ENCODE peak calls at places on chromosomes 12 and 14, in eight cellular contexts. Q is stimulated activated CD8-positive, alpha-beta memory T cell treated with anti-CD3 and anti-CD28 coated beads, Interleukin-4, amount 100 ng/mL, for 1 hour; V is right lobe of liver; F is midbrain; D is GM10248; K is AG20443; M is T-helper 2 cell; P is cardiac septum. T is an unnamed sample.
A peak's percentile ranks its signal among the peaks of the same experiment; 100 is the strongest.

GRCh38 chr12:3490848-3491382 is at the start of gene PRMT8:
- DNase-seq in Q (no peak), V (no peak), F (no peak), D (no peak), K (peak; percentile 43), M (no peak), P (peak; percentile 71), T (no peak)

GRCh38 chr12:47801170-47801903 is 18.4 kb downstream of the HDAC7 start:
- DNase-seq in Q (no peak), V (no peak), F (no peak), D (no peak), K (peak; percentile 38), M (no peak), P (no peak), T (no peak)

GRCh38 chr14:96086574-96087077 is 47.5 kb downstream of the C14orf132 start:
- DNase-seq in Q (no peak), V (peak; percentile 36), F (no peak), D (no peak), K (peak; percentile 59), M (no peak), P (no peak), T (no peak)

GRCh38 chr12:58711968-58712367 is 208.3 kb downstream of the LRIG3 start:
- DNase-seq in Q (no peak), V (no peak), F (no peak), D (no peak), K (peak; percentile 51), M (no peak), P (no peak), T (no peak)

GRCh38 chr12:1852076-1852475 is 31.7 kb downstream of the LRTM2 start:
- DNase-seq in Q (no peak), V (no peak), F (no peak), D (no peak), K (no peak), M (no peak), P (no peak), T (no peak)

GRCh38 chr12:6606331-6607131 is 648 bp downstream of the CHD4 start:
- DNase-seq in Q (no peak), V (peak; percentile 78), F (peak; percentile 67), D (peak; percentile 68), K (peak; percentile 63), M (peak; percentile 56), P (peak; percentile 84), T (no peak)

GRCh38 chr12:57141249-57141648 is 6.2 kb downstream of the LRP1-AS start:
- DNase-seq in Q (no peak), V (no peak), F (no peak), D (no peak), K (no peak), M (no peak), P (no peak), T (no peak)

GRCh38 chr12:42846782-42847181 is 257.2 kb upstream of the PRICKLE1 start:
- DNase-seq in Q (no peak), V (no peak), F (no peak), D (no peak), K (peak; percentile 13), M (no peak), P (no peak), T (no peak)

GRCh38 chr12:91732086-91732485 is 413.6 kb downstream of the BTG1 start:
- DNase-seq in Q (no peak), V (no peak), F (no peak), D (no peak), K (no peak), M (no peak), P (no peak), T (no peak)

GRCh38 chr14:31208546-31209424 is 1.2 kb upstream of the HECTD1 start:
- DNase-seq in Q (no peak), V (no peak), F (no peak), D (no peak), K (no peak), M (no peak), P (no peak), T (no peak)

GRCh38 chr12:76042147-76042546 is 10.6 kb upstream of the PHLDA1 start:
- DNase-seq in Q (no peak), V (no peak), F (no peak), D (no peak), K (no peak), M (no peak), P (no peak), T (no peak)

GRCh38 chr12:104478396-104479140 is 21.8 kb downstream of the CHST11 start:
- DNase-seq in Q (no peak), V (no peak), F (peak; percentile 38), D (peak; percentile 64), K (no peak), M (peak; percentile 64), P (no peak), T (no peak)

GRCh38 chr12:4372653-4373052 is 6.9 kb downstream of the FGF23 start:
- DNase-seq in Q (no peak), V (no peak), F (no peak), D (no peak), K (no peak), M (no peak), P (no peak), T (no peak)

GRCh38 chr12:103558879-103559278 is 28.2 kb upstream of the STAB2 start:
- DNase-seq in Q (no peak), V (no peak), F (no peak), D (no peak), K (no peak), M (no peak), P (no peak), T (no peak)

GRCh38 chr12:18643673-18644072 is 94.1 kb downstream of the PLCZ1 start:
- DNase-seq in Q (no peak), V (no peak), F (no peak), D (no peak), K (no peak), M (no peak), P (no peak), T (no peak)

GRCh38 chr14:88825078-88825458 is 617 bp downstream of the TTC8 start:
- DNase-seq in Q (no peak), V (no peak), F (no peak), D (no peak), K (peak; percentile 16), M (no peak), P (no peak), T (no peak)

GRCh38 chr12:23055004-23055403 is 430.0 kb downstream of the ETNK1 start:
- DNase-seq in Q (no peak), V (peak; percentile 52), F (no peak), D (no peak), K (no peak), M (no peak), P (no peak), T (no peak)

GRCh38 chr12:2856051-2856450 is 788 bp downstream of the TEX52 start:
- DNase-seq in Q (no peak), V (no peak), F (no peak), D (no peak), K (no peak), M (no peak), P (no peak), T (no peak)

GRCh38 chr14:88225721-88226120 is 97.3 kb downstream of the KCNK10 start:
- DNase-seq in Q (no peak), V (no peak), F (no peak), D (no peak), K (no peak), M (no peak), P (no peak), T (no peak)

GRCh38 chr12:81257952-81258551 is 180.2 kb downstream of the ACSS3 start:
- DNase-seq in Q (no peak), V (no peak), F (peak; percentile 44), D (no peak), K (peak; percentile 27), M (no peak), P (no peak), T (no peak)

GRCh38 chr14:71711619-71712018 is 220.6 kb upstream of the RGS6 start:
- DNase-seq in Q (no peak), V (no peak), F (no peak), D (no peak), K (peak; percentile 82), M (no peak), P (no peak), T (no peak)

GRCh38 chr14:105477659-105478623 is 3.3 kb downstream of the CRIP2 start:
- DNase-seq in Q (no peak), V (no peak), F (no peak), D (no peak), K (no peak), M (peak; percentile 69), P (no peak), T (no peak)

GRCh38 chr12:123243851-123244250 is 10.6 kb downstream of the MTRFR start:
- DNase-seq in Q (no peak), V (no peak), F (no peak), D (no peak), K (no peak), M (no peak), P (no peak), T (no peak)

GRCh38 chr14:50813544-50813863 is 17.5 kb downstream of the NIN start:
- DNase-seq in Q (no peak), V (no peak), F (no peak), D (no peak), K (no peak), M (no peak), P (no peak), T (no peak)

GRCh38 chr12:2267624-2268477 is 215.1 kb downstream of the CACNA1C start:
- DNase-seq in Q (no peak), V (no peak), F (no peak), D (no peak), K (peak; percentile 81), M (no peak), P (peak; percentile 74), T (no peak)

GRCh38 chr12:46858368-46858767 is 32.6 kb upstream of the SLC38A4 start:
- DNase-seq in Q (no peak), V (no peak), F (no peak), D (no peak), K (no peak), M (no peak), P (no peak), T (no peak)

GRCh38 chr12:131894981-131895639 is 688 bp downstream of the ULK1 start:
- DNase-seq in Q (no peak), V (no peak), F (no peak), D (no peak), K (peak; percentile 7), M (no peak), P (no peak), T (no peak)

GRCh38 chr12:42130670-42131402 is 13.8 kb downstream of the GXYLT1 start:
- DNase-seq in Q (no peak), V (peak; percentile 58), F (no peak), D (no peak), K (peak; percentile 31), M (no peak), P (no peak), T (no peak)

GRCh38 chr14:24390696-24391468 is 7.9 kb upstream of the NYNRIN start:
- DNase-seq in Q (no peak), V (no peak), F (no peak), D (no peak), K (no peak), M (no peak), P (no peak), T (no peak)

GRCh38 chr12:20457582-20457981 is 89.2 kb downstream of the PDE3A start:
- DNase-seq in Q (no peak), V (no peak), F (no peak), D (no peak), K (no peak), M (no peak), P (no peak), T (no peak)